ENCODE peak calls at places on chromosomes 1 and 21, in nine cellular contexts. One of them, this sample, is unnamed.
A peak's percentile ranks its signal among the peaks of the same experiment; 100 is the strongest.

GRCh38 chr21:29645666-29646553 is 293.9 kb downstream of the GRIK1 start:
- DNase-seq in CD8-positive, alpha-beta T cell: no peak
- DNase-seq in PC-3: no peak
- DNase-seq in transverse colon: no peak
- DNase-seq in choroid plexus epithelial cell: peak; percentile 34
- DNase-seq in cardiac muscle cell: no peak
- DNase-seq in SK-N-SH: no peak
- DNase-seq in fibroblast of the aortic adventitia: peak; percentile 9
- DNase-seq in AG04450: no peak
- DNase-seq in this sample: no peak

GRCh38 chr1:229204863-229205777 is 65.8 kb upstream of the RAB4A start:
- DNase-seq in CD8-positive, alpha-beta T cell: no peak
- DNase-seq in PC-3: no peak
- DNase-seq in transverse colon: no peak
- DNase-seq in choroid plexus epithelial cell: peak; percentile 75
- DNase-seq in cardiac muscle cell: peak; percentile 95
- DNase-seq in SK-N-SH: no peak
- DNase-seq in fibroblast of the aortic adventitia: peak; percentile 98
- DNase-seq in AG04450: peak; percentile 50
- DNase-seq in this sample: no peak

GRCh38 chr21:42411891-42412635 is 8.4 kb downstream of the UBASH3A start:
- DNase-seq in CD8-positive, alpha-beta T cell: no peak
- DNase-seq in PC-3: no peak
- DNase-seq in transverse colon: no peak
- DNase-seq in choroid plexus epithelial cell: peak; percentile 52
- DNase-seq in cardiac muscle cell: no peak
- DNase-seq in SK-N-SH: no peak
- DNase-seq in fibroblast of the aortic adventitia: no peak
- DNase-seq in AG04450: no peak
- DNase-seq in this sample: no peak

GRCh38 chr1:44134071-44134920 is 7.1 kb downstream of the KLF18 start:
- DNase-seq in CD8-positive, alpha-beta T cell: no peak
- DNase-seq in PC-3: no peak
- DNase-seq in transverse colon: no peak
- DNase-seq in choroid plexus epithelial cell: no peak
- DNase-seq in cardiac muscle cell: no peak
- DNase-seq in SK-N-SH: no peak
- DNase-seq in fibroblast of the aortic adventitia: no peak
- DNase-seq in AG04450: no peak
- DNase-seq in this sample: no peak

GRCh38 chr1:207463021-207463420 is 8.9 kb downstream of the CR2 start:
- DNase-seq in CD8-positive, alpha-beta T cell: no peak
- DNase-seq in PC-3: peak; percentile 65
- DNase-seq in transverse colon: no peak
- DNase-seq in choroid plexus epithelial cell: no peak
- DNase-seq in cardiac muscle cell: no peak
- DNase-seq in SK-N-SH: no peak
- DNase-seq in fibroblast of the aortic adventitia: no peak
- DNase-seq in AG04450: no peak
- DNase-seq in this sample: no peak

GRCh38 chr21:46253610-46254124 is 25.1 kb upstream of the LSS start:
- DNase-seq in CD8-positive, alpha-beta T cell: no peak
- DNase-seq in PC-3: no peak
- DNase-seq in transverse colon: no peak
- DNase-seq in choroid plexus epithelial cell: peak; percentile 57
- DNase-seq in cardiac muscle cell: peak; percentile 25
- DNase-seq in SK-N-SH: no peak
- DNase-seq in fibroblast of the aortic adventitia: no peak
- DNase-seq in AG04450: no peak
- DNase-seq in this sample: peak; percentile 63

GRCh38 chr1:38360807-38361206 is 314.2 kb upstream of the POU3F1 start:
- DNase-seq in CD8-positive, alpha-beta T cell: no peak
- DNase-seq in PC-3: no peak
- DNase-seq in transverse colon: no peak
- DNase-seq in choroid plexus epithelial cell: peak; percentile 5
- DNase-seq in cardiac muscle cell: no peak
- DNase-seq in SK-N-SH: no peak
- DNase-seq in fibroblast of the aortic adventitia: no peak
- DNase-seq in AG04450: no peak
- DNase-seq in this sample: no peak

GRCh38 chr1:236773919-236774318 is 21.2 kb upstream of the MTR start:
- DNase-seq in CD8-positive, alpha-beta T cell: no peak
- DNase-seq in PC-3: no peak
- DNase-seq in transverse colon: no peak
- DNase-seq in choroid plexus epithelial cell: no peak
- DNase-seq in cardiac muscle cell: no peak
- DNase-seq in SK-N-SH: no peak
- DNase-seq in fibroblast of the aortic adventitia: no peak
- DNase-seq in AG04450: no peak
- DNase-seq in this sample: no peak

GRCh38 chr1:61337981-61338848 is 255.9 kb downstream of the NFIA start:
- DNase-seq in CD8-positive, alpha-beta T cell: no peak
- DNase-seq in PC-3: peak; percentile 96
- DNase-seq in transverse colon: peak; percentile 60
- DNase-seq in choroid plexus epithelial cell: peak; percentile 93
- DNase-seq in cardiac muscle cell: peak; percentile 92
- DNase-seq in SK-N-SH: peak; percentile 73
- DNase-seq in fibroblast of the aortic adventitia: peak; percentile 88
- DNase-seq in AG04450: no peak
- DNase-seq in this sample: no peak

GRCh38 chr1:61337471-61337870 is 255.1 kb downstream of the NFIA start:
- DNase-seq in CD8-positive, alpha-beta T cell: no peak
- DNase-seq in PC-3: no peak
- DNase-seq in transverse colon: no peak
- DNase-seq in choroid plexus epithelial cell: no peak
- DNase-seq in cardiac muscle cell: peak; percentile 52
- DNase-seq in SK-N-SH: no peak
- DNase-seq in fibroblast of the aortic adventitia: peak; percentile 59
- DNase-seq in AG04450: no peak
- DNase-seq in this sample: no peak

GRCh38 chr1:61337037-61337436 is 254.7 kb downstream of the NFIA start:
- DNase-seq in CD8-positive, alpha-beta T cell: no peak
- DNase-seq in PC-3: peak; percentile 24
- DNase-seq in transverse colon: no peak
- DNase-seq in choroid plexus epithelial cell: no peak
- DNase-seq in cardiac muscle cell: peak; percentile 16
- DNase-seq in SK-N-SH: no peak
- DNase-seq in fibroblast of the aortic adventitia: no peak
- DNase-seq in AG04450: no peak
- DNase-seq in this sample: no peak

GRCh38 chr1:61341426-61341825 is 259.1 kb downstream of the NFIA start:
- DNase-seq in CD8-positive, alpha-beta T cell: no peak
- DNase-seq in PC-3: no peak
- DNase-seq in transverse colon: no peak
- DNase-seq in choroid plexus epithelial cell: no peak
- DNase-seq in cardiac muscle cell: no peak
- DNase-seq in SK-N-SH: no peak
- DNase-seq in fibroblast of the aortic adventitia: no peak
- DNase-seq in AG04450: no peak
- DNase-seq in this sample: no peak

DNA sequence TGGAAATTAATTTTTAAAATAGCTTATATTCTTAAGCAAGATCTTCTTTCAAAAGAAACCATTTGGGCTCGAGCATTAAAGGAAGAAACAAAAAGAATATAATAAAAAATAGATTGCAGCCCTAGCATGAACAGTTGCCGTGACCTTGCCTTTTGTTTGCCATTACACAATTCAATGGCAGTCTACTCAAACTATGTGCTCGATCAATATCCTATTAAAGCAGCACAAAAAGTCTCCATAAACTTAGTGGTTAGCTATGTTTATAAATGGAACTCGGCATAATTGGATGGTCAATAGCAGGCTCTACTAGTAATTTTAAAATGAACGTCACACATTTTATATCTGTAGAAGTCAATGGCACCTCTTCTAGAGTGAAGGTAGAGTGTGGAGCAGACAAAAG is 256.5 kb downstream of the NFIA start:
- DNase-seq in CD8-positive, alpha-beta T cell: no peak
- DNase-seq in PC-3: no peak
- DNase-seq in transverse colon: no peak
- DNase-seq in choroid plexus epithelial cell: no peak
- DNase-seq in cardiac muscle cell: no peak
- DNase-seq in SK-N-SH: no peak
- DNase-seq in fibroblast of the aortic adventitia: no peak
- DNase-seq in AG04450: no peak
- DNase-seq in this sample: no peak
- H3K4me3 ChIP-seq in CD8-positive, alpha-beta T cell: no peak overlapping the region
- H3K4me3 ChIP-seq in PC-3: peak overlapping the region; percentile 66
- H3K4me3 ChIP-seq in transverse colon: no peak overlapping the region
- H3K4me3 ChIP-seq in choroid plexus epithelial cell: no peak overlapping the region
- H3K4me3 ChIP-seq in cardiac muscle cell: no peak overlapping the region
- H3K4me3 ChIP-seq in SK-N-SH: no peak overlapping the region
- H3K4me3 ChIP-seq in fibroblast of the aortic adventitia: no peak overlapping the region
- H3K4me3 ChIP-seq in AG04450: no peak overlapping the region
- H3K4me3 ChIP-seq in this sample: no peak overlapping the region

DNA sequence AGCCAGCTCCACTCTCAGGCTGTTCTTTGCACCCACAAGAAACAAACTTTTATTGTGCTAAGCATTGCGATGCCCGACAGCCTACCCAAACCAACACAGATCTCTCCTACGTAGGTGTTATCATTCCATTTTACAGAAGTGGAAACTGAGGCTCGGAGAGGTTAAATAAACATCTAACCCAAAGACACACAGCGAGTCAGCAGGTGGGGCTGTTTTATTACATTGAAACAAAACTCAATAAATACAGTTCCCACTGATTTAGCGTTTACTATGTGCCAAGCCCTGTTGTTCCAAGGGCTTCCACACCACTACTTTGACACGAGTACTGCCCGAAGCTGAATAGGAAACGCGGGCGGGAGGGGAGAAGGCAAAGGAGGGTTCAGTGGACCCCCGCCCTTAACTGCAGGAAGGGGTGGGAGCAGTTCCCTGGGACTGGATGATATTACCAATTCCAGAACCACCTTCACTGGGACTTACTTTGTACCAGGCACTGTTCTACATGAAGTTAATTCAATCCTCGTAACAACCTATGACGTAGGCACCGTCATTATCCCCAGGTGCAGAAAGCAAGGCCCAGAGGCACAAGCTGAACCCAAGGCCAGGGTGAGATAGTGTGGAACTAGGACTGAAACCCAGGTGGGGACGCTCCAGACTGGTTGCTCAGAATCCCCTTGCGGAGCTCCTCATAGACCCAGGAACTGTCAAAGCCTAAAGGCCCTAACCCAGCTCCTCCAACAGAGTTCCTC is 19.3 kb upstream of the ALDH4A1 start:
- DNase-seq in CD8-positive, alpha-beta T cell: no peak
- DNase-seq in PC-3: peak; percentile 49
- DNase-seq in transverse colon: no peak
- DNase-seq in choroid plexus epithelial cell: no peak
- DNase-seq in cardiac muscle cell: no peak
- DNase-seq in SK-N-SH: no peak
- DNase-seq in fibroblast of the aortic adventitia: peak; percentile 46
- DNase-seq in AG04450: no peak
- DNase-seq in this sample: no peak
- TF ChIP-seq CTCF in CD8-positive, alpha-beta T cell: no peak
- TF ChIP-seq CTCF in PC-3: peak; percentile 49
- TF ChIP-seq CTCF in transverse colon: no peak
- TF ChIP-seq CTCF in choroid plexus epithelial cell: peak; percentile 33
- TF ChIP-seq CTCF in cardiac muscle cell: no peak
- TF ChIP-seq CTCF in SK-N-SH: peak; percentile 42
- TF ChIP-seq CTCF in fibroblast of the aortic adventitia: peak; percentile 22
- TF ChIP-seq CTCF in AG04450: peak; percentile 16
- TF ChIP-seq CTCF in this sample: no peak

GRCh38 chr1:5478961-5479360 is 513.3 kb downstream of the NPHP4 start:
- DNase-seq in CD8-positive, alpha-beta T cell: no peak
- DNase-seq in PC-3: no peak
- DNase-seq in transverse colon: no peak
- DNase-seq in choroid plexus epithelial cell: no peak
- DNase-seq in cardiac muscle cell: no peak
- DNase-seq in SK-N-SH: no peak
- DNase-seq in fibroblast of the aortic adventitia: no peak
- DNase-seq in AG04450: no peak
- DNase-seq in this sample: no peak

GRCh38 chr1:5481889-5482288 is 510.3 kb downstream of the NPHP4 start:
- DNase-seq in CD8-positive, alpha-beta T cell: no peak
- DNase-seq in PC-3: peak; percentile 3
- DNase-seq in transverse colon: no peak
- DNase-seq in choroid plexus epithelial cell: no peak
- DNase-seq in cardiac muscle cell: no peak
- DNase-seq in SK-N-SH: no peak
- DNase-seq in fibroblast of the aortic adventitia: no peak
- DNase-seq in AG04450: no peak
- DNase-seq in this sample: no peak

GRCh38 chr1:5480306-5480705 is 511.9 kb downstream of the NPHP4 start:
- DNase-seq in CD8-positive, alpha-beta T cell: no peak
- DNase-seq in PC-3: no peak
- DNase-seq in transverse colon: no peak
- DNase-seq in choroid plexus epithelial cell: no peak
- DNase-seq in cardiac muscle cell: no peak
- DNase-seq in SK-N-SH: no peak
- DNase-seq in fibroblast of the aortic adventitia: no peak
- DNase-seq in AG04450: no peak
- DNase-seq in this sample: no peak

GRCh38 chr1:5479876-5480275 is 512.3 kb downstream of the NPHP4 start:
- DNase-seq in CD8-positive, alpha-beta T cell: no peak
- DNase-seq in PC-3: no peak
- DNase-seq in transverse colon: no peak
- DNase-seq in choroid plexus epithelial cell: no peak
- DNase-seq in cardiac muscle cell: no peak
- DNase-seq in SK-N-SH: no peak
- DNase-seq in fibroblast of the aortic adventitia: no peak
- DNase-seq in AG04450: no peak
- DNase-seq in this sample: no peak

GRCh38 chr1:5480906-5481305 is 511.3 kb downstream of the NPHP4 start:
- DNase-seq in CD8-positive, alpha-beta T cell: no peak
- DNase-seq in PC-3: peak; percentile 18
- DNase-seq in transverse colon: no peak
- DNase-seq in choroid plexus epithelial cell: no peak
- DNase-seq in cardiac muscle cell: no peak
- DNase-seq in SK-N-SH: no peak
- DNase-seq in fibroblast of the aortic adventitia: no peak
- DNase-seq in AG04450: no peak
- DNase-seq in this sample: no peak
- H3K4me3 ChIP-seq in CD8-positive, alpha-beta T cell: no peak overlapping the region
- H3K4me3 ChIP-seq in PC-3: no peak overlapping the region
- H3K4me3 ChIP-seq in transverse colon: no peak overlapping the region
- H3K4me3 ChIP-seq in choroid plexus epithelial cell: no peak overlapping the region
- H3K4me3 ChIP-seq in cardiac muscle cell: no peak overlapping the region
- H3K4me3 ChIP-seq in SK-N-SH: no peak overlapping the region
- H3K4me3 ChIP-seq in fibroblast of the aortic adventitia: no peak overlapping the region
- H3K4me3 ChIP-seq in AG04450: no peak overlapping the region
- H3K4me3 ChIP-seq in this sample: no peak overlapping the region

GRCh38 chr1:19177811-19178210 is 32.3 kb downstream of the UBR4 start:
- DNase-seq in CD8-positive, alpha-beta T cell: no peak
- DNase-seq in PC-3: no peak
- DNase-seq in transverse colon: no peak
- DNase-seq in choroid plexus epithelial cell: no peak
- DNase-seq in cardiac muscle cell: no peak
- DNase-seq in SK-N-SH: no peak
- DNase-seq in fibroblast of the aortic adventitia: no peak
- DNase-seq in AG04450: no peak
- DNase-seq in this sample: no peak

GRCh38 chr1:19178734-19179398 is 31.2 kb downstream of the UBR4 start:
- DNase-seq in CD8-positive, alpha-beta T cell: no peak
- DNase-seq in PC-3: no peak
- DNase-seq in transverse colon: no peak
- DNase-seq in choroid plexus epithelial cell: no peak
- DNase-seq in cardiac muscle cell: no peak
- DNase-seq in SK-N-SH: no peak
- DNase-seq in fibroblast of the aortic adventitia: no peak
- DNase-seq in AG04450: no peak
- DNase-seq in this sample: no peak

GRCh38 chr1:19182223-19182622 is 27.8 kb downstream of the UBR4 start:
- DNase-seq in CD8-positive, alpha-beta T cell: no peak
- DNase-seq in PC-3: no peak
- DNase-seq in transverse colon: no peak
- DNase-seq in choroid plexus epithelial cell: no peak
- DNase-seq in cardiac muscle cell: no peak
- DNase-seq in SK-N-SH: no peak
- DNase-seq in fibroblast of the aortic adventitia: no peak
- DNase-seq in AG04450: no peak
- DNase-seq in this sample: no peak

DNA sequence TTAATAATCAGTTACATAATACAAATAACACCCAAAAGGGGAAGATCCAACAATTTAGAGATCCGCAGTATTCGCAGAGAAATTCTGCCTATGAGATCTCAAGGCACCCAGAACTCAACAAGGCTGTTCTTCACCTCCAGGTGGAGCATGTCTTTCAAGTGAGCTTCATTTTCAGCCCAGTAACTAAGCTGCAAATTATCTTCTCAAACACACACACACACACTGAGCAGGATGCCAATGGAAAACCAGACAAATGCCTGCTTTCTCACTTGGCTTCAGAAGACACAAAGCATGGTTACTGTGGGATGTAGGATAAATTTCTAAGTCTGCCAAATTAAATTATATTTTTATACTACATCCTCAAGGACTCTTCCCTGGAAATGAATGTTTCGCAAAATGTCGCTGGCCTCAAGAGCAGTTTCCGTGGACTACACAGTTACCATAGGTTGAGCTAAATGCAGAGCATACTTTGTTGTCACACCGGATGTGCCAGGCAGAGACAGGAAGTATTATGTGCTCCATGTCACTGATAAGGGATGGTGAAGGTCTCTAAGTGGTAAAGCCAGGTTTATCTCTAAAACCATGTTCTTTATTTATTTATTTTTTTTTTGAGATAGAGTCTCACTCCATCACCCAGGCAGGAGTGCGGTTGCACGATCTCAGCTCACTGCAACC is 30.3 kb downstream of the UBR4 start:
- DNase-seq in CD8-positive, alpha-beta T cell: no peak
- DNase-seq in PC-3: peak; percentile 39
- DNase-seq in transverse colon: no peak
- DNase-seq in choroid plexus epithelial cell: peak; percentile 77
- DNase-seq in cardiac muscle cell: peak; percentile 69
- DNase-seq in SK-N-SH: peak; percentile 30
- DNase-seq in fibroblast of the aortic adventitia: peak; percentile 34
- DNase-seq in AG04450: no peak
- DNase-seq in this sample: no peak
- TF ChIP-seq CTCF in CD8-positive, alpha-beta T cell: peak; percentile 36
- TF ChIP-seq CTCF in PC-3: peak; percentile 57
- TF ChIP-seq CTCF in transverse colon: no peak
- TF ChIP-seq CTCF in choroid plexus epithelial cell: peak; percentile 68
- TF ChIP-seq CTCF in cardiac muscle cell: peak; percentile 43
- TF ChIP-seq CTCF in SK-N-SH: peak; percentile 52
- TF ChIP-seq CTCF in fibroblast of the aortic adventitia: peak; percentile 27
- TF ChIP-seq CTCF in AG04450: peak; percentile 40
- TF ChIP-seq CTCF in this sample: peak; percentile 30